ENCODE peak calls at places on chromosomes 11 and 22, in seven cellular contexts. F is GM23338, S is SK-N-SH, I is psoas muscle, M is left ventricle myocardium inferior, A is tibial artery, R is heart left ventricle. K is an unnamed sample.

GRCh38 chr11:100445231-100445735 is 241.8 kb upstream of the ARHGAP42 start:
- DNase-seq in F (peak; percentile 28), S (no peak), R (peak; percentile 28), A (no peak), I (no peak), M (no peak), K (no peak)

GRCh38 chr11:33634291-33634834 is 66.3 kb downstream of the C11orf91 start:
- DNase-seq in M (no peak), A (no peak), I (no peak), S (no peak), R (no peak), F (no peak), K (no peak)

GRCh38 chr22:19663821-19664325 is 50.4 kb upstream of the SEPTIN5 start:
- DNase-seq in M (peak; percentile 71), S (peak; percentile 85), A (no peak), I (peak; percentile 60), F (peak; percentile 29), R (peak; percentile 80), K (peak; percentile 77)

GRCh38 chr11:112589132-112589531 is 328.5 kb upstream of the PLET1 start:
- DNase-seq in F (no peak), M (no peak), A (no peak), S (no peak), I (no peak), R (no peak), K (no peak)

GRCh38 chr11:93225642-93226041 is 27.9 kb upstream of the SLC36A4 start:
- DNase-seq in S (peak; percentile 46), I (no peak), A (no peak), M (no peak), F (peak; percentile 8), R (no peak), K (no peak)

GRCh38 chr11:37264783-37265182 is 666.7 kb upstream of the RAG2 start:
- DNase-seq in S (no peak), M (no peak), A (no peak), R (no peak), I (no peak), F (no peak), K (no peak)

GRCh38 chr11:19820100-19820499 is 107.5 kb downstream of the NAV2 start:
- DNase-seq in M (no peak), S (no peak), I (no peak), R (no peak), A (no peak), F (no peak), K (no peak)

GRCh38 chr11:43508511-43508918 is 149.8 kb downstream of the TTC17 start:
- DNase-seq in A (no peak), F (no peak), I (no peak), M (no peak), R (no peak), S (no peak), K (no peak)

GRCh38 chr22:29225422-29226090 is 19.9 kb downstream of the EMID1 start:
- DNase-seq in I (peak; percentile 72), M (peak; percentile 64), A (peak; percentile 65), R (peak; percentile 73), S (peak; percentile 32), F (no peak), K (peak; percentile 83)

GRCh38 chr11:36345084-36345511 is 49.0 kb downstream of the PRR5L start:
- DNase-seq in S (no peak), F (no peak), R (no peak), A (no peak), I (no peak), M (no peak), K (no peak)

GRCh38 chr11:124798991-124799383 is 1.2 kb downstream of the MSANTD2 start:
- DNase-seq in F (peak; percentile 56), R (no peak), M (no peak), A (no peak), S (peak; percentile 9), I (no peak), K (no peak)

GRCh38 chr11:125404811-125405481 is 91.1 kb downstream of the FEZ1 start:
- DNase-seq in S (peak; percentile 91), A (peak; percentile 63), R (peak; percentile 74), F (peak; percentile 84), I (peak; percentile 79), M (peak; percentile 76), K (peak; percentile 72)

GRCh38 chr11:124602751-124603150 is 8.5 kb upstream of the PANX3 start:
- DNase-seq in F (no peak), M (no peak), R (no peak), A (no peak), I (no peak), S (no peak), K (no peak)

GRCh38 chr22:39314251-39314971 is 5.0 kb downstream of the RPL3 start:
- DNase-seq in F (peak; percentile 47), S (no peak), I (no peak), R (peak; percentile 52), M (no peak), A (no peak), K (peak; percentile 87)

GRCh38 chr11:30452114-30452513 is 129.2 kb downstream of the ARL14EP start:
- DNase-seq in R (no peak), F (no peak), A (no peak), M (no peak), S (no peak), I (no peak), K (no peak)

GRCh38 chr11:30445056-30445455 is 122.2 kb downstream of the ARL14EP start:
- DNase-seq in I (no peak), S (no peak), R (no peak), M (no peak), F (peak; percentile 71), A (no peak), K (no peak)

GRCh38 chr11:30451167-30451566 is 128.3 kb downstream of the ARL14EP start:
- DNase-seq in F (peak; percentile 38), R (no peak), M (no peak), S (no peak), A (no peak), I (no peak), K (no peak)

GRCh38 chr11:30451642-30452041 is 128.7 kb downstream of the ARL14EP start:
- DNase-seq in A (no peak), S (no peak), M (no peak), I (no peak), F (peak; percentile 23), R (no peak), K (no peak)

DNA sequence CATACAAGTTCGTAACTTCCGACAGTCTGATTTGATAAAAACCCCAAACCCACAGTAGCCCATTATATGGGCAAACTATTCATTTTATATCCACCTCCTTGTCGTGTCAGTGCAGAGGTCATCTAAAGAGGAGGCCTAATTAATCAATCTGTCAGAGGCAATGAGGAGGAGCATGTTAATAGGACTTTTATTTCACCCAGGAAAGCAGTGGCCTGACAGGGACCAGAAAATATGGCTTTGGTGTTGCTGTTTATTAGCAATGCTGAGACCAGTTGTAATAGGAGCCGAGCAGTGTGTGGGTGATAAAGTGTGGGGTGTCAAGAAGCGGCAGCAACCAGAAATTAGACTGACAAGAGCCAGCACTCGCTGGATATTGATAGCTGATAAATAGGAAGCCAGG is 124.3 kb downstream of the ARL14EP start:
- DNase-seq in F (no peak), S (no peak), R (no peak), I (no peak), M (no peak), A (no peak), K (no peak)
- H3K4me1 ChIP-seq in F (peaks cover 49% of the 10 kb centered on the region), S (no peaks in the 10 kb centered on the region), R (peaks cover 8% of the 10 kb centered on the region), I (peaks cover 5% of the 10 kb centered on the region), M (peaks cover 17% of the 10 kb centered on the region), A (no peaks in the 10 kb centered on the region), K (no peaks in the 10 kb centered on the region)

DNA sequence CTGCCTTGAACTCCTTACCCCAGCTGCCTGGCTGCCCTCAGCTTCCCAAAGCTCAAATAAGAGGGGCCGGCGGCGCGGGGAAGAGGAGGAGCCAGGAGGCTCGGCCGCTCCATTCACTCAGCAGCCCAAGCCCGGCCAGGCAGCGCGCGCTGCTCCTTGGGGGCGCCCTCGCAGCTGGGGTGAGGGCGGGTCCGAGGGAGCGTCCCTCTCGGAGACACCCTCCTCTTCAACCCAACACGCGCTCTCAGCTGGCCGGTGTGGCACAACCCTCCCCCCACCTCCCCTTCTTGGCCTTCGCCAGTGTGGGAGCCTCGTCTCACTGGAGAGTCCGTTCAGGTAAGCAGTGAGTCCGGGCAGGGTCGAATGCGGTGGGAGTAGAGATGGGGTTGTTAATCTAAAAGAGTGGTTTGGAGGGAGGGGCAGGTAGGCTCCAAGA is at the start of gene WT1:
- DNase-seq in M (peak; percentile 66), S (peak; percentile 31), F (peak; percentile 86), R (peak; percentile 79), I (peak; percentile 48), A (no peak), K (no peak)
- TF ChIP-seq CTCF in M (no peak), S (no peak), F (peak; percentile 3), R (no peak), I (no peak), A (no peak), K (no peak)

GRCh38 chr11:74033046-74033445 is 24.2 kb upstream of the UCP3 start:
- DNase-seq in R (no peak), F (no peak), A (no peak), M (no peak), I (no peak), S (no peak), K (no peak)

GRCh38 chr11:74037309-74037708 is 28.4 kb upstream of the UCP3 start:
- DNase-seq in A (no peak), S (no peak), I (no peak), F (no peak), R (no peak), M (no peak), K (no peak)

GRCh38 chr11:74031310-74031676 is 22.4 kb upstream of the UCP3 start:
- DNase-seq in A (no peak), I (no peak), M (no peak), S (no peak), F (no peak), R (no peak), K (peak; percentile 63)

GRCh38 chr11:74030668-74031309 is 21.9 kb upstream of the UCP3 start:
- DNase-seq in S (no peak), F (no peak), A (no peak), M (no peak), R (no peak), I (no peak), K (no peak)

GRCh38 chr11:74035264-74035663 is 26.4 kb upstream of the UCP3 start:
- DNase-seq in A (no peak), M (no peak), I (no peak), S (no peak), R (no peak), F (no peak), K (no peak)
- H3K36me3 ChIP-seq in A (peaks cover 26% of the 10 kb centered on the region), M (peaks cover 81% of the 10 kb centered on the region), I (peaks cover 4% of the 10 kb centered on the region), S (peaks cover 31% of the 10 kb centered on the region), R (no peaks in the 10 kb centered on the region), F (no peaks in the 10 kb centered on the region), K (peaks cover 46% of the 10 kb centered on the region)

DNA sequence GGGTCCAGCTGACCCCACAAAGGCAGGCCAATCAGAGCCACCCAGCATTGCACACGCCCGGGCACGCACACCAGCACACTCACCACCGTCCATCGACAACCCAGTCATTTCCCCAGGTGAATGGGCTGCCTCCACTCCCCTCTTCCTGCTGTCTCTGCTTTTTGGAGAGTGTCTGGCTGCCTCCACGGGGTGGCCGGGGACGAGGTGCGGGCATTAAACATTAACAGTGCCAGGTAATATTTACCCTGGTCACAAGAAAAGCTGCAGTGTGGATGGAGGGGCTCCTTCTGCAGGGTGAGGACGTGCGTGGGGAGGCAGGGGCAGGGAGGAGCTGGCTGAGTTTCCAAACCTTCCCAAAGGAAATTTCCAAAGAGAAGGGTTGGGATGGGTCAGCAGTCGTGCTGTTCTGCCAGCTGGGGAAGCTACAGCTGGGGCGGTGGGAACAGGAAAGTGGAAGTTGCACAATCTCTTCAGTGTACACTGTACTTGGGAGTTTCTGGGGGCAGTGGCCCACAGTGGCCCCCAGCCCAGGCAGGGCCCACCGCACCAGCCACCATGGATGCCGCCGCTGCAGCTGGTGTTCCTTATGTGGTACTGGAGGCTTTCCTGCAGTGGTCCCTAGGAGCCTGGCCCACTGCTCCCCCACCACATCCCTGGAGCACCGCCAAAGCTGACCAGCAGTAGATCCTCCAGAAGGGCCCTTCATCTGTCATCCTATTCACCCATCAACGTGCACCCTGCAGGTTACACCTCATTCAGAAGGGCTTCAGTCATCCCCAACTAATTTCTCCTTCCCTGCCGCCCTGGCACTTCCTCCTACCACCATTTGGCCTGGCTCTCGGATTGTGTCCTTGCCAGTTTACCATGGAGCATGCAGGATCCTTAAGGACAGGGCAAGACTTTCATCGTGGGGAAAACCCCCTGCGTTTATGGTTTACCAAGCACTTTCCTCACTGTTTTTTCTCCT is at the start of gene FXYD2:
- DNase-seq in I (peak; percentile 61), F (no peak), R (peak; percentile 82), M (peak; percentile 74), A (peak; percentile 55), S (no peak), K (peak; percentile 48)
- H3K4me1 ChIP-seq in I (peaks cover 12% of the 10 kb centered on the region), F (peaks cover 10% of the 10 kb centered on the region), R (peaks cover 28% of the 10 kb centered on the region), M (peaks cover 54% of the 10 kb centered on the region), A (no peaks in the 10 kb centered on the region), S (no peaks in the 10 kb centered on the region), K (peaks cover 24% of the 10 kb centered on the region)

K was measured in adrenal gland.